ENCODE peak calls at places on chromosomes 6 and 20, in nine cellular contexts. G is uterus, B is body of pancreas, U is spleen, C is heart left ventricle, Y is IMR-90, A is NB4, V is tibial nerve, J is A549. L is an unnamed sample.
A peak's percentile ranks its signal among the peaks of the same experiment; 100 is the strongest.

GRCh38 chr6:47595785-47596184 is 102.6 kb upstream of the ADGRF4 start:
- DNase-seq in Y (no peak), J (no peak), A (no peak), C (no peak), G (no peak), U (no peak), B (no peak), V (no peak), L (no peak)

GRCh38 chr6:63899550-63899949 is 263.9 kb downstream of the PHF3 start:
- DNase-seq in V (no peak), G (no peak), B (no peak), C (no peak), A (no peak), J (peak; percentile 1), Y (peak; percentile 68), U (no peak), L (no peak)

GRCh38 chr6:148203970-148204369 is 138.7 kb upstream of the SASH1 start:
- DNase-seq in G (no peak), Y (peak; percentile 90), V (no peak), J (no peak), B (peak; percentile 13), C (no peak), U (no peak), A (peak; percentile 95), L (no peak)

GRCh38 chr6:7589221-7589620 is 777 bp upstream of the SNRNP48 start:
- DNase-seq in B (no peak), G (no peak), V (no peak), U (no peak), J (no peak), C (no peak), Y (no peak), A (peak; percentile 11), L (no peak)

GRCh38 chr20:58021481-58021880 is 207.0 kb downstream of the ANKRD60 start:
- DNase-seq in V (peak; percentile 50), A (peak; percentile 11), Y (no peak), J (peak; percentile 42), G (peak; percentile 57), U (no peak), C (peak; percentile 58), B (peak; percentile 30), L (peak; percentile 11)

GRCh38 chr20:50320005-50320909 is 129.6 kb downstream of the CEBPB start:
- DNase-seq in J (no peak), A (no peak), G (no peak), B (no peak), C (no peak), U (peak; percentile 27), Y (no peak), V (no peak), L (no peak)

GRCh38 chr6:53107091-53107490 is 41.5 kb downstream of the GCM1 start:
- DNase-seq in C (no peak), G (no peak), A (no peak), Y (peak; percentile 50), U (no peak), J (no peak), V (no peak), B (no peak), L (no peak)

GRCh38 chr20:50120935-50121693 is 8.2 kb upstream of the UBE2V1 start:
- DNase-seq in G (no peak), J (peak; percentile 82), C (peak; percentile 74), Y (peak; percentile 65), B (peak; percentile 82), U (peak; percentile 87), V (peak; percentile 47), A (peak; percentile 74), L (peak; percentile 79)

GRCh38 chr6:88048556-88048955 is 915 bp downstream of the SPACA1 start:
- DNase-seq in J (no peak), Y (no peak), U (no peak), V (no peak), B (no peak), G (no peak), A (no peak), C (no peak), L (no peak)

GRCh38 chr6:170063431-170063830 is 227.4 kb downstream of the DLL1 start:
- DNase-seq in J (no peak), B (no peak), V (no peak), Y (no peak), U (peak; percentile 59), C (no peak), A (no peak), G (peak; percentile 5), L (no peak)

GRCh38 chr6:157861814-157862213 is 38.8 kb downstream of the SNX9 start:
- DNase-seq in C (no peak), U (no peak), V (no peak), Y (peak; percentile 71), B (no peak), G (no peak), A (no peak), J (peak; percentile 11), L (no peak)

GRCh38 chr6:33205172-33206026 is 944 bp downstream of the HSD17B8 start:
- DNase-seq in U (peak; percentile 75), Y (peak; percentile 64), A (peak; percentile 31), G (no peak), C (no peak), J (peak; percentile 59), V (no peak), B (no peak), L (peak; percentile 54)

GRCh38 chr20:31849306-31849930 is 4.0 kb upstream of the FOXS1 start:
- DNase-seq in G (no peak), Y (no peak), C (no peak), U (no peak), A (no peak), V (no peak), B (peak; percentile 79), J (no peak), L (no peak)

GRCh38 chr20:9028419-9028818 is 40.5 kb upstream of the PLCB4 start:
- DNase-seq in J (no peak), A (no peak), V (no peak), U (no peak), B (no peak), Y (peak; percentile 68), C (no peak), G (no peak), L (no peak)

GRCh38 chr6:126605089-126605488 is 265.2 kb downstream of the CENPW start:
- DNase-seq in J (no peak), V (no peak), Y (no peak), G (no peak), C (no peak), B (no peak), A (no peak), U (no peak), L (no peak)

GRCh38 chr6:90294614-90294988 is 2.0 kb downstream of the BACH2 start:
- DNase-seq in V (no peak), J (no peak), G (no peak), B (no peak), U (peak; percentile 81), Y (no peak), A (no peak), C (no peak), L (no peak)

DNA sequence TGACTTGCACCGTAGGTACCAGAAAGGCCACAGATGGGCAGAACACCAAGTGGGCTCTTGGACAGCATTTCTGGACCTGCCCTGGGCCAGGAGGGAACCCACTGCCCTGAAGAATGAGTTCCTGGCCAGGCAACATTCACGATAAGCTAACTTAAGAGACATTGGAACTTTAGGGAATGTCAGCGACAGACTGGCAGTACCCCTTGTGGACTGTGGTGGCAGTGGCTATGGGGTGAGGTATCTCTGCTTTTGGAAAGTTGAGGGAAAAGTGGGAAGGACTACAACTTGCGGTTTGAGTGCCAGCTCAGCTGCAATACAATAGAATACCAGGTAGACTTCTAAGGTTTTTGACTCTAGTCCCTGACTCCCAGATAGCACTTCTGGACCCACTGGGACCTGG is 617.8 kb downstream of the COL12A1 start:
- DNase-seq in U (no peak), A (no peak), Y (no peak), B (no peak), V (no peak), J (no peak), C (no peak), G (no peak), L (no peak)
- TF ChIP-seq POLR2A in U (no peak), A (no peak), Y (no peak), B (no peak), V (no peak), J (no peak), C (no peak), G (no peak), L (no peak)

DNA sequence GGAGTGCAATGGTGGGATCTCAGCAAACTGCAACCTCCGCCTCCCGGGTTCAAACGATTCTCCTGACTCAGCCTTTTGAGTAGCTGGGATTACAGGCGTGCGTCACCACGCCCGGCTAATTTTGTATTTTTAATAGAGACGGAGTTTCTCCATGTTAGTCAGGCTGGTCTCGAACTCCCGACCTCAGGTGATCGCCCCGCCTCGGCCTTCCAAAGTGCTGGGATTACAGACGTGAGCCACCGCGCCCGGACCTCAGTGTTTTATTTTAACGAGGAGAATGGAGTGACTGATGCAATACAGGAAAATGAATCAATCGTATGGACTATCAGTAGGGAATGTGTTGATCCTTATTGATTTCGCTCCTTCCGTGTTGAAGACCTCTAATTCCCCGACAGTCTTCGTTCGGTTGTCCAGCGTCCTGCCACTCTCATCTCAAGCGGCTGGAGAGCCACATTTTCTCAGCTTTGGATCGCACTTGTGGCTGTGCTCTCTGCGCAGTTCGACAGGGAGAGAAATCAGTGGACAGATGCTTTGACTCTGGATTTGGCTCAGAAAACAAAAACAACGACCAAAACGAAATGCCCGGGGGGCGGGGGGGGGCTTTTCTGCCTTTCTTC is 166.2 kb downstream of the TRIM27 start:
- DNase-seq in G (no peak), A (no peak), U (no peak), B (no peak), J (peak; percentile 83), V (no peak), Y (no peak), C (no peak), L (no peak)
- TF ChIP-seq POLR2A in G (no peak), A (no peak), U (no peak), B (no peak), J (no peak), V (no peak), Y (no peak), C (no peak), L (no peak)

GRCh38 chr6:28124350-28124970 is at the start of gene ZSCAN16:
- DNase-seq in U (peak; percentile 95), J (peak; percentile 86), B (peak; percentile 82), G (peak; percentile 81), A (peak; percentile 89), Y (peak; percentile 79), C (peak; percentile 90), V (peak; percentile 62), L (peak; percentile 89)
- TF ChIP-seq POLR2A in U (no peak), J (peak; percentile 41), B (no peak), G (no peak), A (peak; percentile 48), Y (no peak), C (no peak), V (no peak), L (peak; percentile 91)

DNA sequence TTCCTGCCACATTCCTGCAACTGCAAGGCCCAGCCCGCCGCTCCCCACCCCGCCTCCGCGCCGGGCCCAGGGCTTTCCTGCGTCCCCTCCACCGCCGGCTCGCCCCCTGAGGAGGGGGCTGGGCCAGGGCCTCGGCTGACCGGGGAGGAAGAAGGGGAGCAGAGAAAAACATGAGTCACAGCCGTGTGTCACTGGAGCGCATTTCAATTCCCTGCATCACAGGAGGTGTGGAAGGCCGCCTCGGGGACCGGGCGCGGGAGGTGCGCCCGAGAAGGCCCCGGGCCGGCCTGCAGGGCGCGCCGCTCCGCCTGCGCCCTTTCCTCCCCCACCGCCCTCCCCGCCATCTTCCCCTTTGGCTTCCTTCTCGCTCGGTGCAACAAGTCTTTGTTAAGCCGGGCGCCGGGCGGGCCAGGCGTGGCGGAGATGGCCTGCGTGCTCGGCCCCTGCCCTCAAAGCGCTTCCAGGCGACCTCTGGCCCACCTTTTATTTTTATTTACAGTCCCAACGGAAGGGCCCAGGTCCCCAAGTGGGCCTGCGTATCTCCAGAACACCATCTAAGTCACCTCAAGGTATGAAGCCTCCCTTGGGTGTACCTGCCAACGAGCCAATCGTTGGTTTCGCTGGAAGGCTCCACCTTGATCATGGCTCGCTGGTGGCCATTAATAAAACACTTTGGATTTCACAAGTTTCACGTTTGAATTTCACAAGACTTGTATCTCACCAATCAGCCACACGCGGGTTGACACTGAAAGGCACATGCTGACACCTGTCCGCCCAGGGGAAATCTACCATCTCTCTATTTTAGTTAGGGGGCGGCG is 859 bp upstream of the HMGA1 start:
- DNase-seq in Y (peak; percentile 92), G (peak; percentile 31), V (peak; percentile 32), C (peak; percentile 61), A (peak; percentile 40), B (peak; percentile 57), J (peak; percentile 75), U (peak; percentile 94), L (peak; percentile 87)
- TF ChIP-seq POLR2A in Y (peak; percentile 82), G (no peak), V (no peak), C (no peak), A (no peak), B (no peak), J (peak; percentile 21), U (no peak), L (no peak)